ENCODE peak calls at places on chromosome 5, in four cellular contexts. S, O, C and B are unnamed samples.

GRCh38 chr5:102930244-102930643 is 175.1 kb downstream of the PAM start:
- DNase-seq in C (no peak), O (no peak), S (no peak), B (no peak)

GRCh38 chr5:148452499-148453193 is 68.9 kb downstream of the FBXO38 start:
- DNase-seq in C (no peak), S (no peak), O (no peak), B (no peak)

GRCh38 chr5:42889311-42889933 is 77.7 kb upstream of the SELENOP start:
- DNase-seq in O (peak; percentile 82), S (peak; percentile 77), C (peak; percentile 67), B (peak; percentile 74)

GRCh38 chr5:79811081-79811480 is 121.4 kb downstream of the CMYA5 start:
- DNase-seq in C (no peak), S (no peak), O (no peak), B (no peak)

GRCh38 chr5:33524476-33524875 is 83.7 kb downstream of the TARS1 start:
- DNase-seq in O (no peak), S (no peak), C (peak; percentile 17), B (no peak)

GRCh38 chr5:74112372-74112875 is 486.4 kb downstream of the ARHGEF28 start:
- DNase-seq in O (peak; percentile 18), S (no peak), C (no peak), B (no peak)

GRCh38 chr5:134462761-134463160 is 51.1 kb upstream of the CDKN2AIPNL start:
- DNase-seq in O (no peak), S (peak; percentile 26), C (no peak), B (no peak)

GRCh38 chr5:150500905-150501304 is 7.0 kb upstream of the NDST1 start:
- DNase-seq in O (no peak), S (no peak), C (no peak), B (no peak)

GRCh38 chr5:141223112-141223783 is at the start of gene PCDHB14:
- DNase-seq in C (peak; percentile 70), S (no peak), O (peak; percentile 65), B (no peak)

GRCh38 chr5:115432691-115433090 is 111.9 kb downstream of the FEM1C start:
- DNase-seq in C (no peak), O (no peak), S (no peak), B (no peak)

GRCh38 chr5:17154211-17154996 is 63.0 kb upstream of the BASP1 start:
- DNase-seq in S (no peak), C (peak; percentile 91), O (no peak), B (no peak)

GRCh38 chr5:81420039-81420667 is 26.2 kb upstream of the ACOT12 start:
- DNase-seq in O (no peak), S (no peak), C (peak; percentile 96), B (no peak)

GRCh38 chr5:100780376-100780870 is 122.7 kb downstream of the ST8SIA4 start:
- DNase-seq in S (no peak), C (no peak), O (no peak), B (no peak)

GRCh38 chr5:78829811-78830499 is 155.2 kb downstream of the ARSB start:
- DNase-seq in O (no peak), C (no peak), S (peak; percentile 77), B (no peak)

GRCh38 chr5:140345919-140346347 is 470 bp downstream of the HBEGF start:
- DNase-seq in C (peak; percentile 83), O (peak; percentile 73), S (peak; percentile 88), B (peak; percentile 69)

GRCh38 chr5:99317136-99317535 is 388.3 kb upstream of the CHD1 start:
- DNase-seq in C (no peak), S (no peak), O (no peak), B (no peak)

GRCh38 chr5:14190194-14191164 is 47.3 kb downstream of the TRIO start:
- DNase-seq in C (peak; percentile 99), S (peak; percentile 66), O (no peak), B (no peak)

GRCh38 chr5:135834639-135835529 is at the start of gene SLC25A48:
- DNase-seq in O (peak; percentile 87), C (peak; percentile 68), S (peak; percentile 82), B (peak; percentile 41)

GRCh38 chr5:72455477-72455876 is 51.7 kb downstream of the ZNF366 start:
- DNase-seq in O (peak; percentile 15), C (no peak), S (no peak), B (no peak)

GRCh38 chr5:170312666-170313065 is 15.1 kb upstream of the LCP2 start:
- DNase-seq in S (no peak), C (peak; percentile 53), O (no peak), B (peak; percentile 70)

GRCh38 chr5:145943674-145944121 is 7.3 kb downstream of the SH3RF2 start:
- DNase-seq in O (peak; percentile 70), S (no peak), C (peak; percentile 20), B (no peak)

GRCh38 chr5:175810457-175810856 is 60.9 kb upstream of the CPLX2 start:
- DNase-seq in O (no peak), C (no peak), S (no peak), B (no peak)

GRCh38 chr5:88203977-88204735 is 64.5 kb downstream of the TMEM161B start:
- DNase-seq in C (no peak), O (no peak), S (no peak), B (no peak)

GRCh38 chr5:142969186-142969585 is 199.0 kb downstream of the ARHGAP26 start:
- DNase-seq in O (no peak), S (no peak), C (no peak), B (no peak)

GRCh38 chr5:174897281-174897950 is 173.0 kb downstream of the MSX2 start:
- DNase-seq in C (no peak), O (no peak), S (no peak), B (no peak)

GRCh38 chr5:147925020-147925419 is 18.7 kb upstream of the C5orf46 start:
- DNase-seq in S (no peak), C (no peak), O (no peak), B (no peak)

GRCh38 chr5:178069909-178070308 is 43.4 kb upstream of the N4BP3 start:
- DNase-seq in C (peak; percentile 50), O (peak; percentile 58), S (no peak), B (no peak)

GRCh38 chr5:164217464-164217863 is 712.0 kb downstream of the MAT2B start:
- DNase-seq in S (no peak), O (no peak), C (no peak), B (no peak)

GRCh38 chr5:161064800-161065199 is 212.8 kb upstream of the ATP10B start:
- DNase-seq in S (no peak), O (no peak), C (no peak), B (no peak)

GRCh38 chr5:43601454-43602260 is 1.3 kb upstream of the NNT start:
- DNase-seq in S (no peak), C (peak; percentile 65), O (peak; percentile 17), B (no peak)

GRCh38 chr5:132546108-132546507 is 2.8 kb upstream of the IL5 start:
- DNase-seq in C (no peak), O (no peak), S (no peak), B (no peak)

GRCh38 chr5:134579284-134579771 is 53.3 kb downstream of the SAR1B start:
- DNase-seq in O (no peak), S (peak; percentile 50), C (no peak), B (peak; percentile 71)

GRCh38 chr5:176157656-176158055 is 80.6 kb upstream of the SIMC1 start:
- DNase-seq in S (no peak), C (peak; percentile 86), O (no peak), B (no peak)

GRCh38 chr5:147756566-147756965 is 26.0 kb downstream of the JAKMIP2 start:
- DNase-seq in S (no peak), O (no peak), C (no peak), B (no peak)

GRCh38 chr5:16492398-16493175 is 27.0 kb upstream of the ZNF622 start:
- DNase-seq in S (peak; percentile 83), O (no peak), C (peak; percentile 93), B (no peak)

GRCh38 chr5:124438390-124439380 is 307.8 kb downstream of the ZNF608 start:
- DNase-seq in O (no peak), C (no peak), S (no peak), B (no peak)

GRCh38 chr5:115170924-115171510 is 1.3 kb upstream of the TRIM36 start:
- DNase-seq in C (peak; percentile 8), O (no peak), S (no peak), B (no peak)

DNA sequence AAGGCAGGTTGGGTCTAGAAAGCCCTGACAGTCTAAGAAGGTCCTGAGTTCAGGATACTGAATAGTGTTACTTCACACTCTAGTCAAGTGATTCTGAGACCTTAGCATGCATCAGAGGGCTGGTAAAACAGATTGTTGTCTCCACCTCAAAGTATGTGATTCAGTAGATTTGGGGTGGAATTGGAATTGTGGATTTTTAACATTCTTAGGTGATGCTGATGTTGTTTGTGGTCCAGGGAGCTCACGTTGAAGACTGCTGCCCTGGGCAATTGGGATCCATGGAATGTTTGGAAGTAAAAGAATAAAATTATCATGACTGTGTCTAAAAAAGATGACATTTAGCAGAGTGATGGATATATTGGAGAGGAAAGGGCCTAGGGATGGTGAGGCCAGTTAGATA is 75.6 kb downstream of the VCAN start:
- DNase-seq in O (no peak), S (no peak), C (peak; percentile 63), B (no peak)
- H3K27ac ChIP-seq in O (peak overlapping the region; percentile 24), S (no peak overlapping the region), C (peak overlapping the region; percentile 73), B (no peak overlapping the region)

DNA sequence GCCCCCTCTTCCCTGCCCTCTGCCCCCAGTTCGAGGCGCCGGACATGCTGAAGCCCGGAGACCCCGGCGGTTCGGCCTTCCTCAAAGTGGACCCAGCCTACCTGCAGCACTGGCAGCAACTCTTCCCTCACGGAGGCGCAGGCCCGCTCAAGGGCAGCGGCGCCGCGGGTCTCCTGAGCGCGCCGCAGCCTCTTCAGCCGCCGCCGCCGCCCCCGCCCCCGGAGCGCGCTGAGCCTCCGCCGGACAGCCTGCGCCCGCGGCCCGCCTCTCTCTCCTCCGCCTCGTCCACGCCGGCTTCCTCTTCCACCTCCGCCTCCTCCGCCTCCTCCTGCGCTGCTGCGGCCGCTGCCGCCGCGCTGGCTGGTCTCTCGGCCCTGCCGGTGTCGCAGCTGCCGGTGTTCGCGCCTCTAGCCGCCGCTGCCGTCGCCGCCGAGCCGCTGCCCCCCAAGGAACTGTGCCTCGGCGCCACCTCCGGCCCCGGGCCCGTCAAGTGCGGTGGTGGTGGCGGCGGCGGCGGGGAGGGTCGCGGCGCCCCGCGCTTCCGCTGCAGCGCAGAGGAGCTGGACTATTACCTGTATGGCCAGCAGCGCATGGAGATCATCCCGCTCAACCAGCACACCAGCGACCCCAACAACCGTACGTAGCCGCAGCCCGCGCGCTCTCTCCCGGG is 1.1 kb downstream of the PRDM6 start:
- DNase-seq in S (no peak), C (peak; percentile 70), O (peak; percentile 64), B (no peak)
- H3K4me1 ChIP-seq in S (peaks cover 15% of the 10 kb centered on the region), C (no peaks in the 10 kb centered on the region), O (peaks cover 20% of the 10 kb centered on the region), B (peaks cover 31% of the 10 kb centered on the region)

DNA sequence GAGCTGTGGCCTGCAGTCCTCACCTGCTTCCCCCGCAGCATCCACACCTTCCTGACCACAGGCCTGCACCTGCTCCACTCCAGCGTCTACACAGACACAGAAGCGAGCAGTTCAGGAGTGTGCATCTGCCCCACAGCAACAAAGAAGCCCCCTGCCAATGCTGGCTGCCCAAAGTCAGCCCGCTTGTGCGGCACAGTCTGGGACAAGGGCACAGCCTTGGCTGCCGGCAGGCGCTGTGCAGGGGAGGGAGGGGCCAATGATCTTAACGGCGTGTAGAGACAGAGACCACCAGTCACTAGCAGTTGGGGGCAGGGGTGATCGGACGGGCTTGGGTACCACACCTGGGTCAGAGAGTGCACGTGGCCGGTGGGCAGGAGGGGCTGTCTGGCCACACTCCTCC is 6.5 kb downstream of the BRD9 start:
- DNase-seq in O (no peak), S (no peak), C (no peak), B (no peak)
- H3K36me3 ChIP-seq in O (peaks cover 61% of the 10 kb centered on the region), S (peaks cover 94% of the 10 kb centered on the region), C (peaks cover 26% of the 10 kb centered on the region), B (peaks cover 100% of the 10 kb centered on the region)

GRCh38 chr5:91189480-91190332 is 193.4 kb downstream of the ARRDC3 start:
- DNase-seq in C (peak; percentile 95), O (no peak), S (no peak), B (no peak)
- H3K27ac ChIP-seq in C (peak overlapping the region; percentile 82), O (no peak overlapping the region), S (no peak overlapping the region), B (peak overlapping the region; percentile 58)

GRCh38 chr5:111954516-111955337 is 197.7 kb upstream of the NREP start:
- DNase-seq in S (no peak), C (peak; percentile 72), O (no peak), B (no peak)
- H3K4me1 ChIP-seq in S (no peaks in the 10 kb centered on the region), C (peaks cover 78% of the 10 kb centered on the region), O (peaks cover 15% of the 10 kb centered on the region), B (no peaks in the 10 kb centered on the region)